ENCODE peak calls at places on chromosomes 2 and 18, in four cellular contexts. J is mesendoderm, R is K562, E is endodermal cell. G is an unnamed sample.

GRCh38 chr2:187299122-187299906 is 148.7 kb downstream of the CALCRL start:
- DNase-seq in J (peak), R (no peak), E (peak), G (no peak)

GRCh38 chr2:23404426-23404825 is 19.4 kb downstream of the KLHL29 start:
- DNase-seq in J (peak), R (no peak), E (peak), G (no peak)

GRCh38 chr18:32707153-32707552 is 65.7 kb downstream of the KLHL14 start:
- DNase-seq in R (no peak), E (no peak), J (peak), G (no peak)

GRCh38 chr18:46260016-46260878 is 156.1 kb downstream of the HAUS1 start:
- DNase-seq in E (no peak), J (peak), R (no peak), G (no peak)

GRCh38 chr2:190181066-190181681 is 118.6 kb upstream of the MSTN start:
- DNase-seq in J (no peak), R (no peak), E (no peak), G (no peak)

GRCh38 chr2:184598313-184599053 is at the start of gene ZNF804A:
- DNase-seq in R (peak), E (peak), J (peak), G (peak)

GRCh38 chr18:25341861-25342260 is 10.1 kb downstream of the ZNF521 start:
- DNase-seq in R (no peak), E (no peak), J (no peak), G (no peak)

GRCh38 chr18:45806226-45806625 is 19.2 kb upstream of the SIGLEC15 start:
- DNase-seq in R (no peak), J (no peak), E (no peak), G (no peak)

GRCh38 chr2:128325665-128326181 is 7.1 kb upstream of the HS6ST1 start:
- DNase-seq in E (peak), J (no peak), R (no peak), G (peak)

GRCh38 chr2:199933466-199933865 is 21.8 kb downstream of the TYW5 start:
- DNase-seq in R (no peak), E (no peak), J (no peak), G (no peak)

GRCh38 chr2:58289029-58289428 is 47.9 kb upstream of the FANCL start:
- DNase-seq in J (peak), E (no peak), R (no peak), G (no peak)

GRCh38 chr2:9779572-9780264 is 63.6 kb upstream of the TAF1B start:
- DNase-seq in J (no peak), R (no peak), E (peak), G (peak)

GRCh38 chr2:188181439-188181838 is 110.2 kb upstream of the GULP1 start:
- DNase-seq in R (no peak), J (peak), E (peak), G (no peak)

GRCh38 chr2:10043256-10043905 is at the start of gene KLF11:
- DNase-seq in E (peak), J (peak), R (peak), G (peak)

GRCh38 chr2:160300203-160300602 is 100.1 kb upstream of the ITGB6 start:
- DNase-seq in E (no peak), R (no peak), J (no peak), G (no peak)

GRCh38 chr2:41933585-41934322 is 114.1 kb upstream of the PKDCC start:
- DNase-seq in E (no peak), J (no peak), R (no peak), G (no peak)

DNA sequence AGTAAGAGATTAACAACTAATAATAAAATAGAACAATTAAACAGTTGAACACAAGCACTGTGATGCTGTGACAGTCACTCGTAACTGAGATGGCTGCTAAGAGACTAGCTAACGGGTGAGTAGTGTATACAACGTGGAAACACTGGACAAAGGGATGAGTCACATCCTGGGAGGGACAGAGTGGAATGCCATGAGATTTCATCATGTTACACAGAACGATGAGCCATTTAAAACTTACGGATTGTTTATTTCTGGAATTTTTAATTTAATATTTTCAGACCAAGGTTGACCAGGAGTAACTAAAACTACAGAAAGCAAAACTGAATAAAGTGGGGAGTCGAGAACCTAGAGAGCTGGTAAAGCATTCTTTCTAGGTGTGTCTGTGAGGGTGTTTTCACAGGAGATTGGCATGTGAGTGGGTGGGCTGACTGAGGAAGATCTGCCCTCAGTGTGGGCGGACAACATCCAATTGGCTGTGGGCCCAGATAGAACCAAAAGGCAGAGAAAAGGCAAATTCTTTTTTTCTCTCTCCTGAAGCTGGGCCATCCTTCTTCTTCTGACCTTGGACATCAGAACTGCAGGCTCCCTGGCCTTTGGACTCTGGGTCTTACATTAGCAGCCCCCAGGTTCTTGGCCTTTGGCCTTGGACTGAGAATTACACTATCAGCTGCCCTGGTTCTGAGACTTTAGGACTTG is 14.6 kb downstream of the TMSB10 start:
- DNase-seq in J (peak), E (no peak), R (peak), G (peak)
- H3K9ac ChIP-seq in J (no peak), E (no peak), R (peak), G (no peak)

DNA sequence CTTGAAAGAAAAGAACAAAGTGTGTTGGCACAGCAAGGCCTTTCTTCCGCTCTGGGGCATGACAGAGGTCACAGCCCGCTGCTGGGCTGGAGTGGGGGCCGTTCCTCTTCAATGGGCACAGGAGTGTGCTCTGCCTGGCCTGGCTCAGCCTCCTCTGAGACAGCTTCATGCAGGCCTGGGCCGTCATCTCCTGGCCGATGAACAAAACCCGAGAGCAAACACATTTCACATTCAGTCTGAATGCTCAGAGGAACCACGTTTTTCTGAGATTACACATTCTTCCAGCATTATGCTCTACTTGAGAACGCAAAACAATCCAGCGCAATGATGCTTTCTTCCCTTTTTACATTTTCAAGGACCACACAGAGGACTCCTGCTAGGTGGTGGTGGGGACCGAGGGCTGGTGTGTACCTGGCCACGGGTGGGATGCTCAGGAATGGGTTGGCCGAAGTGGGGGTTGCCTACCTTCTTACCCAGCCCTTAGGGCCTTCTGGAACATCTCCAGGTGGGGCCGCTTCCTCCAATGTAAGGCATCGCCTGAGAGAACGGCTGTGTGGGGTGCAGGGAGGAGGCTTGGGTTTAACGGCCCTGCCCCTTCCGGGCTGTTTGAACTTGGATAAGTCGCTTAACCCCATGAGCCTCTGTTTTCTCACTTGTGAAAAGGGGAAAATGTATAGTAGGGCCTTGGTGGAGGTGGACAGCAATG is 34.8 kb downstream of the EMILIN2 start:
- DNase-seq in J (no peak), E (no peak), R (no peak), G (peak)
- H3K9ac ChIP-seq in J (no peak), E (no peak), R (no peak), G (no peak)

GRCh38 chr2:1947316-1947715 is 203.0 kb upstream of the PXDN start:
- DNase-seq in E (no peak), J (no peak), R (no peak), G (no peak)
- H3K9ac ChIP-seq in E (no peak), J (no peak), R (no peak), G (no peak)

DNA sequence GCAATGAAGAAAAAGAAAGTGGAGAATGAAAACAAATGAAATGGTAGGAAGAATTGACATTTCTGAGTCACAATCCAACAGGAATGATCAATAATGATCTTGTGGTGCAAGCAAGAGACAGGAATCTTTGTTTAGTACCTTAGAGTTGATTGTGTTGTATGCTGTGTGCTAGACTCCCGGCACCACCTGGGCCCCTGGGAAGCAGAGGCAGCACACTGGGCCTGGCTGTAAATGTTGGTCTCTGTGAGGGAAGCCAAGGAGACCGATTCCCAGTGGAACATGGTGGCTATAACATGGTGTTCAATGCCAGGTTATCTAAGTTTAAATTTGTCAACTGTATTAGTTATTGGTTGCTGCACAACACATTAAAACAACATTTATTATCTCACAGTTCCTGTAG is 9.8 kb upstream of the CWC22 start:
- DNase-seq in R (no peak), J (no peak), E (no peak), G (no peak)
- H3K9ac ChIP-seq in R (no peak), J (no peak), E (no peak), G (no peak)

GRCh38 chr18:448116-448515 is 52.4 kb downstream of the COLEC12 start:
- DNase-seq in R (no peak), E (no peak), J (no peak), G (no peak)

GRCh38 chr18:452801-453200 is 47.7 kb downstream of the COLEC12 start:
- DNase-seq in E (no peak), R (no peak), J (no peak), G (no peak)

GRCh38 chr18:449374-449773 is 51.1 kb downstream of the COLEC12 start:
- DNase-seq in R (no peak), J (no peak), E (peak), G (no peak)

GRCh38 chr18:445090-445489 is 55.4 kb downstream of the COLEC12 start:
- DNase-seq in J (no peak), R (no peak), E (no peak), G (no peak)

DNA sequence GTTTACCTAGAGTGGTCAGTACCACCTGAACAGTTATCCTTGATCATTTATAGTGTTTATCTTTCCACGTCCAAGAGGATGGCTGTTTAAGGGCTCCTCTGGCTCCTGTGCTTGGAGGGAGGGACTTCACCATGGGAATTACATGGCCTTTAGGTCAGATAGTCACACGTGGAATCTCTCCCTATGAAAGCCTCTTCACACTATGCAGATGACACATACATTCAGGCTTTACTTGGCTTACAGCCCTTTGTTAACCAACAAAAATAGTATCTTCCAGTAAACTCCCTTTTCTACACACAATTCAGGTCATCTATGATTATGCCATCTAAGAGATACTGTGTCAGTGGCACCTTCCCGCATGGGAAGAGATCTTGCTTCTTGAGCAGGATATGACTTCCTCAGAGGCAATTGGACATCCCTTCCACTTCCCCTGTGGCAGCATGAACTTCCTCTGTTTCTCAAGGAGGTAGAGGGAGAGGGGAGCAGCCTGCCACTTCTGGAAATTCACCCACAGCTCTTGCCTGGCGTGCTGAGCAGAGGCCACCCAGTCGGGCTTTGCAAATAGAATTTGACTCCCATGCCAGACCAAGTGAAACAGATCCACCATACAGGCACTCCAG is 53.5 kb downstream of the COLEC12 start:
- DNase-seq in E (no peak), J (no peak), R (no peak), G (no peak)
- H3K9ac ChIP-seq in E (no peak), J (no peak), R (no peak), G (no peak)

DNA sequence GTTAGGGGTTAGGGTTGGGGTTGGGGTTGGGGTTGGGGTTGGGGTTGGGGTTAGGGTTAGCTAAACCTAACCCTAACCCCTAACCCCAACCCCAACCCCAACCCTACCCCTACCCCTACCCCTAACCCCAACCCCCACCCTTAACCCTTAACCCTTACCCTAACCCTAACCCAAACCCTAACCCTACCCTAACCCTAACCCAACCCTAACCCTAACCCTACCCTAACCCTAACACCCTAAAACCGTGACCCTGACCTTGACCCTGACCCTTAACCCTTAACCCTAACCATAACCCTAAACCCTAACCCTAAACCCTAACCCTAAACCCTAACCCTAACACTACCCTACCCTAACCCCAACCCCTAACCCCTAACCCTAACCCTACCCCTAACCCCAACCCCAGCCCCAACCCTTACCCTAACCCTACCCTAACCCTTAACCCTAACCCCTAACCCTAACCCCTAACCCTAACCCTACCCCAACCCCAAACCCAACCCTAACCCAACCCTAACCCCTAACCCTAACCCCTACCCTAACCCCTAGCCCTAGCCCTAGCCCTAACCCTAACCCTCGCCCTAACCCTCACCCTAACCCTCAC is 24.1 kb upstream of the RABL2A start:
- DNase-seq in J (no peak), E (no peak), R (no peak), G (no peak)
- H3K9ac ChIP-seq in J (no peak), E (peak), R (peak), G (no peak)

DNA sequence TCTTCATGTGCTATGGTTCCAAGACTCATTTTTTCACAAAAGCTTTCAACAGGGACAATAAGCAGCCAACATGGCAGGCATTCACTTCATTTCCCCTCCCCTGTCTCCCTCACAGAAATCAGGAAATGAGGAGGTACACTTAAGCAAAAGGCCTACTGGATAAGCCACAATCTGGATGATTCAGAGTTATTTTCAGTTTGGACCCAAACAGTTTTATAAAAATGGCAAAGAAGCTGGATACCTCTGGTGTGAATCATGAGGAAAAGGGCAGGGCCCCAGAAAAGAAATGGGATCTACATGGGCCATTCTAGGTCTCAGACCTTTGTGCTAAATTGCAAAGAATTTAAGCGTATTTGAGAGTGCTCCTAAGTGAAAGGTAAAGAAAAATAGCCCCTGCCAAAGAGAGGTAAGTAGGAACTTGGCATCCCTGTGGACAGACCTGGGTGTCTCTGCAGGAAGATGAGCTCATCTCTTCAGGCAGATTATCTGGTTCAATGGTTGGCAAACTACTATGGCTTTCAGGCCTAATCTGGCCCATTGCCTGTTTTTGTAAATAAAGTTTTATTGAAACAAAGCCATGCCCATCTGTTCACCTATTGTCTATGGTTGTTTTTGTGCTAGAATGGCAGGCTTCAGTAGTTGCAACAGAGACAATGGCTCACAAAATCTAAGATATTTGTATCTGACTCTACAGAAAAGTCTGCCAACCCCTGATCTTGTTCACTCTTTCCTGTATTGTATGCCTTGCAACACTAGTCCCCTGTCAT is 315.1 kb downstream of the ALK start:
- DNase-seq in R (no peak), J (no peak), E (no peak), G (no peak)
- H3K9ac ChIP-seq in R (no peak), J (no peak), E (no peak), G (no peak)